ENCODE peak calls at places on chromosomes 2 and 18, in four cellular contexts. One of them, this sample, is unnamed.

GRCh38 chr2:174336403-174337336 is 1.9 kb downstream of the SP9 start:
- DNase-seq in A549: no peak
- DNase-seq in IMR-90: no peak
- DNase-seq in K562: peak
- DNase-seq in this sample: no peak

GRCh38 chr2:96907405-96908041 is 37.6 kb upstream of the SEMA4C start:
- DNase-seq in A549: no peak
- DNase-seq in IMR-90: peak
- DNase-seq in K562: no peak
- DNase-seq in this sample: no peak

GRCh38 chr2:170310876-170311502 is 133.0 kb downstream of the MYO3B start:
- DNase-seq in A549: no peak
- DNase-seq in IMR-90: no peak
- DNase-seq in K562: no peak
- DNase-seq in this sample: no peak

GRCh38 chr2:143581989-143582719 is 452.9 kb downstream of the ARHGAP15 start:
- DNase-seq in A549: no peak
- DNase-seq in IMR-90: peak
- DNase-seq in K562: peak
- DNase-seq in this sample: no peak

GRCh38 chr2:33047939-33048338 is 101.2 kb downstream of the LTBP1 start:
- DNase-seq in A549: no peak
- DNase-seq in IMR-90: peak
- DNase-seq in K562: no peak
- DNase-seq in this sample: no peak

GRCh38 chr2:30276455-30276911 is 45.1 kb downstream of the LBH start:
- DNase-seq in A549: no peak
- DNase-seq in IMR-90: no peak
- DNase-seq in K562: no peak
- DNase-seq in this sample: no peak

GRCh38 chr2:9071032-9071431 is 67.5 kb upstream of the MBOAT2 start:
- DNase-seq in A549: peak
- DNase-seq in IMR-90: peak
- DNase-seq in K562: peak
- DNase-seq in this sample: no peak

GRCh38 chr18:51622676-51623075 is 425.2 kb upstream of the MEX3C start:
- DNase-seq in A549: no peak
- DNase-seq in IMR-90: no peak
- DNase-seq in K562: no peak
- DNase-seq in this sample: no peak

GRCh38 chr2:42047488-42048317 is at the start of gene PKDCC:
- DNase-seq in A549: peak
- DNase-seq in IMR-90: peak
- DNase-seq in K562: peak
- DNase-seq in this sample: peak
- TF ChIP-seq RFX5 in A549: no peak
- TF ChIP-seq RFX5 in IMR-90: no peak
- TF ChIP-seq RFX5 in K562: no peak
- TF ChIP-seq RFX5 in this sample: no peak

GRCh38 chr18:24497052-24497754 is 36.8 kb downstream of the HRH4 start:
- DNase-seq in A549: no peak
- DNase-seq in IMR-90: peak
- DNase-seq in K562: no peak
- DNase-seq in this sample: no peak
- TF ChIP-seq RFX5 in A549: no peak
- TF ChIP-seq RFX5 in IMR-90: no peak
- TF ChIP-seq RFX5 in K562: no peak
- TF ChIP-seq RFX5 in this sample: no peak

DNA sequence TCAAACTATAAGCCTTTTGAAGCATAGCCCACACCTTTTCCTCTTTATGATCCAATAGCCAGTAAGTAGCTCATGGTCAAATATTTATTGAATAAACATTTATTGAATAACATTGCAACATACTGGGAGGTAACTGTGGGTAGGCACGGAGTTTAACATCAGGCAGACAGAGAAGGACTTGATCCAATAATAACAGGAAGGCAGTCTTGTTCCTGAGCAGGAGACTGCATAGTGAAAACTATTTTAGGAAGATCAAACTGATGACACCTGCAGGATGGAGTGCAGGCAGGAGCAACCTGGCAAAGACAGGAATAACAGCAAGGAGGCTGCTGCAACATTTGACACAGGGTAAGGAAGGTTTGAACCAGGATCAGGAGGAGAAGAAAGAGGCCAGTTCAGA is 3.1 kb upstream of the DCTN1 start:
- DNase-seq in A549: no peak
- DNase-seq in IMR-90: peak
- DNase-seq in K562: no peak
- DNase-seq in this sample: no peak
- TF ChIP-seq RFX5 in A549: no peak
- TF ChIP-seq RFX5 in IMR-90: no peak
- TF ChIP-seq RFX5 in K562: no peak
- TF ChIP-seq RFX5 in this sample: no peak

DNA sequence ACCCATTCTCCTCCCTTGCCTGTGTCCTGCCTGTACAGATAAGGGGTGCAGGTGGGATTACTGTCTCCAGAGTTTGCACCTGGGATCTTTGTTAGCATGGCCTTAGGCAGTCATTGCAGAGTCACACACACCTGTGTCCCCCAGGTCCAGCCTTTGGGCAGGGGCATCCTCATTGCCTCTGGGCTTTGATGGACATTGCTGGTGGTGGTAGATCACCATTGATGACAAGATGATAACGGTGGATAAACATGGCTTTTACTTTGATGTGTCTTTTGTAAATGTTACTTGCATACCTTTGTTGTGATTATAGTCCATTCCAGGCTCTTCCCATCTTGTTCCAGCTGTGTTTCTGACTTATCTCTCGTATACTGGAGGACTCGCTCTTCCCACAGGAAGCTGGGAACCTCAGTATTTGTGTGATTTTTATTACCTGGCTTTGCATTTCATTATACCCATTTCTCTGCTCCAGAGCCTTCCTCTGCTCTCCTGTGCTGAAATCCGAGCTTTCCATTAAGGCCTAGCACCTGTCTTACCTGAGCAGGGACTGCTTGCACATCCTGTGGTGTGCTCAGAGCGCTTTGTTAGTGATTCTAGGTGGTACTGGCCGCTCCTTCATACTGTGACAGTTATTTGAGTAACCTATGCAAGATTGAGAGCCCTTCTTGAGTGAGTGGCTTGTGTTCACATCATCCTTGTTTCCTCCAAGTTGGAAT is 79.2 kb downstream of the PTPRM start:
- DNase-seq in A549: no peak
- DNase-seq in IMR-90: no peak
- DNase-seq in K562: no peak
- DNase-seq in this sample: no peak
- TF ChIP-seq RFX5 in A549: no peak
- TF ChIP-seq RFX5 in IMR-90: no peak
- TF ChIP-seq RFX5 in K562: no peak
- TF ChIP-seq RFX5 in this sample: no peak